ENCODE peak calls at places on chromosome 13, in four cellular contexts. One of them, this sample, is unnamed.

GRCh38 chr13:49693191-49693733 is 2.0 kb upstream of the EBPL start:
- DNase-seq in fibroblast of lung: peak
- DNase-seq in WTC11: no peak
- DNase-seq in glutamatergic neuron: no peak
- DNase-seq in this sample: no peak

GRCh38 chr13:28653111-28653510 is 5.8 kb upstream of the POMP start:
- DNase-seq in glutamatergic neuron: no peak
- DNase-seq in fibroblast of lung: peak
- DNase-seq in WTC11: no peak
- DNase-seq in this sample: no peak

GRCh38 chr13:107209811-107210210 is 641.9 kb upstream of the ARGLU1 start:
- DNase-seq in WTC11: no peak
- DNase-seq in fibroblast of lung: peak
- DNase-seq in glutamatergic neuron: no peak
- DNase-seq in this sample: no peak

GRCh38 chr13:106373989-106374572 is 161.4 kb downstream of the EFNB2 start:
- DNase-seq in WTC11: no peak
- DNase-seq in fibroblast of lung: peak
- DNase-seq in glutamatergic neuron: no peak
- DNase-seq in this sample: peak

GRCh38 chr13:79171131-79172061 is 234.7 kb downstream of the RBM26 start:
- DNase-seq in fibroblast of lung: no peak
- DNase-seq in glutamatergic neuron: no peak
- DNase-seq in WTC11: no peak
- DNase-seq in this sample: no peak

GRCh38 chr13:36839981-36840380 is 21.0 kb downstream of the RFXAP start:
- DNase-seq in fibroblast of lung: no peak
- DNase-seq in glutamatergic neuron: no peak
- DNase-seq in WTC11: no peak
- DNase-seq in this sample: no peak

GRCh38 chr13:70571221-70571620 is 463.0 kb upstream of the KLHL1 start:
- DNase-seq in glutamatergic neuron: no peak
- DNase-seq in WTC11: no peak
- DNase-seq in fibroblast of lung: no peak
- DNase-seq in this sample: no peak

GRCh38 chr13:82323101-82323500 is 1559.2 kb downstream of the SLITRK1 start:
- DNase-seq in WTC11: no peak
- DNase-seq in glutamatergic neuron: no peak
- DNase-seq in fibroblast of lung: no peak
- DNase-seq in this sample: no peak

GRCh38 chr13:112715715-112716460 is 26.1 kb downstream of the ATP11A start:
- DNase-seq in fibroblast of lung: no peak
- DNase-seq in WTC11: peak
- DNase-seq in glutamatergic neuron: no peak
- DNase-seq in this sample: no peak

GRCh38 chr13:91659583-91660415 is 261.4 kb downstream of the GPC5 start:
- DNase-seq in WTC11: no peak
- DNase-seq in glutamatergic neuron: no peak
- DNase-seq in fibroblast of lung: no peak
- DNase-seq in this sample: no peak

GRCh38 chr13:95535243-95535642 is 17.3 kb upstream of the CLDN10 start:
- DNase-seq in glutamatergic neuron: no peak
- DNase-seq in WTC11: no peak
- DNase-seq in fibroblast of lung: peak
- DNase-seq in this sample: peak

GRCh38 chr13:30493670-30494381 is 28.1 kb upstream of the HMGB1 start:
- DNase-seq in fibroblast of lung: no peak
- DNase-seq in glutamatergic neuron: no peak
- DNase-seq in WTC11: no peak
- DNase-seq in this sample: no peak

GRCh38 chr13:46633416-46633815 is 80.4 kb downstream of the LRCH1 start:
- DNase-seq in WTC11: no peak
- DNase-seq in fibroblast of lung: peak
- DNase-seq in glutamatergic neuron: no peak
- DNase-seq in this sample: peak

GRCh38 chr13:50162001-50162400 is 146.8 kb downstream of the KCNRG start:
- DNase-seq in WTC11: no peak
- DNase-seq in glutamatergic neuron: no peak
- DNase-seq in fibroblast of lung: no peak
- DNase-seq in this sample: no peak

GRCh38 chr13:70188567-70188966 is 80.3 kb upstream of the KLHL1 start:
- DNase-seq in glutamatergic neuron: no peak
- DNase-seq in WTC11: no peak
- DNase-seq in fibroblast of lung: no peak
- DNase-seq in this sample: no peak

GRCh38 chr13:57345526-57345925 is 178.5 kb downstream of the PRR20E start:
- DNase-seq in fibroblast of lung: no peak
- DNase-seq in glutamatergic neuron: no peak
- DNase-seq in WTC11: no peak
- DNase-seq in this sample: no peak

GRCh38 chr13:50277127-50277526 is 261.9 kb downstream of the KCNRG start:
- DNase-seq in glutamatergic neuron: no peak
- DNase-seq in fibroblast of lung: no peak
- DNase-seq in WTC11: no peak
- DNase-seq in this sample: no peak

GRCh38 chr13:23509781-23510543 is 60.2 kb upstream of the TNFRSF19 start:
- DNase-seq in glutamatergic neuron: no peak
- DNase-seq in WTC11: no peak
- DNase-seq in fibroblast of lung: peak
- DNase-seq in this sample: peak

GRCh38 chr13:62512194-62513141 is 1096.8 kb upstream of the PCDH20 start:
- DNase-seq in WTC11: peak
- DNase-seq in glutamatergic neuron: peak
- DNase-seq in fibroblast of lung: peak
- DNase-seq in this sample: peak

GRCh38 chr13:110920038-110920437 is 5.2 kb upstream of the ANKRD10 start:
- DNase-seq in glutamatergic neuron: no peak
- DNase-seq in WTC11: no peak
- DNase-seq in fibroblast of lung: no peak
- DNase-seq in this sample: no peak

GRCh38 chr13:66888698-66889097 is 341.4 kb downstream of the PCDH9 start:
- DNase-seq in fibroblast of lung: peak
- DNase-seq in glutamatergic neuron: no peak
- DNase-seq in WTC11: no peak
- DNase-seq in this sample: no peak

GRCh38 chr13:28707629-28708427 is 10.9 kb downstream of the SLC46A3 start:
- DNase-seq in WTC11: no peak
- DNase-seq in fibroblast of lung: peak
- DNase-seq in glutamatergic neuron: no peak
- DNase-seq in this sample: peak

GRCh38 chr13:67549331-67549730 is 319.2 kb upstream of the PCDH9 start:
- DNase-seq in glutamatergic neuron: no peak
- DNase-seq in fibroblast of lung: peak
- DNase-seq in WTC11: no peak
- DNase-seq in this sample: peak

GRCh38 chr13:108859202-108860012 is 230.0 kb downstream of the MYO16 start:
- DNase-seq in glutamatergic neuron: no peak
- DNase-seq in fibroblast of lung: peak
- DNase-seq in WTC11: no peak
- DNase-seq in this sample: peak

GRCh38 chr13:46831588-46832194 is 34.7 kb upstream of the ESD start:
- DNase-seq in fibroblast of lung: peak
- DNase-seq in glutamatergic neuron: peak
- DNase-seq in WTC11: peak
- DNase-seq in this sample: peak

GRCh38 chr13:75550159-75550567 is 572 bp downstream of the UCHL3 start:
- DNase-seq in fibroblast of lung: peak
- DNase-seq in WTC11: no peak
- DNase-seq in glutamatergic neuron: no peak
- DNase-seq in this sample: peak

GRCh38 chr13:62377838-62378237 is 962.2 kb upstream of the PCDH20 start:
- DNase-seq in glutamatergic neuron: no peak
- DNase-seq in WTC11: no peak
- DNase-seq in fibroblast of lung: no peak
- DNase-seq in this sample: no peak

This sample was measured in astrocyte of the cerebellum.